ENCODE peak calls at places on chromosome 7, in eight cellular contexts. One of them, this sample, is unnamed.

GRCh38 chr7:55964261-55964801 is at the start of gene NIPSNAP2:
- DNase-seq in upper lobe of right lung: no peak
- DNase-seq in thoracic aorta: no peak
- DNase-seq in AG09309: no peak
- DNase-seq in endodermal cell: peak
- DNase-seq in testis: peak
- DNase-seq in PC-9: peak
- DNase-seq in fibroblast of lung: peak
- DNase-seq in this sample: peak

GRCh38 chr7:56009695-56010094 is 41.5 kb downstream of the PSPH start:
- DNase-seq in upper lobe of right lung: no peak
- DNase-seq in testis: peak
- DNase-seq in fibroblast of lung: peak
- DNase-seq in thoracic aorta: no peak
- DNase-seq in AG09309: no peak
- DNase-seq in PC-9: no peak
- DNase-seq in endodermal cell: no peak
- DNase-seq in this sample: no peak

GRCh38 chr7:112744818-112745217 is 45.4 kb downstream of the TMEM168 start:
- DNase-seq in upper lobe of right lung: no peak
- DNase-seq in thoracic aorta: no peak
- DNase-seq in AG09309: no peak
- DNase-seq in PC-9: no peak
- DNase-seq in testis: no peak
- DNase-seq in fibroblast of lung: no peak
- DNase-seq in endodermal cell: no peak
- DNase-seq in this sample: no peak

GRCh38 chr7:116918744-116919143 is 34.6 kb upstream of the ST7 start:
- DNase-seq in upper lobe of right lung: no peak
- DNase-seq in fibroblast of lung: no peak
- DNase-seq in AG09309: no peak
- DNase-seq in thoracic aorta: no peak
- DNase-seq in endodermal cell: no peak
- DNase-seq in testis: no peak
- DNase-seq in PC-9: no peak
- DNase-seq in this sample: no peak

GRCh38 chr7:42409296-42409695 is 172.3 kb upstream of the GLI3 start:
- DNase-seq in AG09309: no peak
- DNase-seq in PC-9: no peak
- DNase-seq in thoracic aorta: no peak
- DNase-seq in testis: no peak
- DNase-seq in upper lobe of right lung: no peak
- DNase-seq in fibroblast of lung: no peak
- DNase-seq in endodermal cell: no peak
- DNase-seq in this sample: no peak

GRCh38 chr7:7475601-7476000 is 60.1 kb downstream of the COL28A1 start:
- DNase-seq in thoracic aorta: no peak
- DNase-seq in upper lobe of right lung: no peak
- DNase-seq in fibroblast of lung: no peak
- DNase-seq in endodermal cell: no peak
- DNase-seq in PC-9: no peak
- DNase-seq in AG09309: no peak
- DNase-seq in testis: no peak
- DNase-seq in this sample: no peak

GRCh38 chr7:157926521-157927167 is 589.8 kb downstream of the DNAJB6 start:
- DNase-seq in endodermal cell: peak
- DNase-seq in thoracic aorta: no peak
- DNase-seq in fibroblast of lung: no peak
- DNase-seq in upper lobe of right lung: no peak
- DNase-seq in PC-9: no peak
- DNase-seq in AG09309: no peak
- DNase-seq in testis: no peak
- DNase-seq in this sample: no peak

GRCh38 chr7:7799138-7799537 is 80.7 kb upstream of the RPA3 start:
- DNase-seq in AG09309: no peak
- DNase-seq in thoracic aorta: no peak
- DNase-seq in fibroblast of lung: peak
- DNase-seq in PC-9: peak
- DNase-seq in testis: no peak
- DNase-seq in endodermal cell: no peak
- DNase-seq in upper lobe of right lung: no peak
- DNase-seq in this sample: peak

GRCh38 chr7:143385891-143386781 is 5.0 kb downstream of the ZYX start:
- DNase-seq in upper lobe of right lung: peak
- DNase-seq in fibroblast of lung: peak
- DNase-seq in endodermal cell: peak
- DNase-seq in AG09309: no peak
- DNase-seq in thoracic aorta: no peak
- DNase-seq in testis: peak
- DNase-seq in PC-9: no peak
- DNase-seq in this sample: peak

GRCh38 chr7:27897001-27897400 is 157.0 kb downstream of the TAX1BP1 start:
- DNase-seq in fibroblast of lung: peak
- DNase-seq in thoracic aorta: no peak
- DNase-seq in testis: no peak
- DNase-seq in endodermal cell: no peak
- DNase-seq in PC-9: peak
- DNase-seq in upper lobe of right lung: no peak
- DNase-seq in AG09309: no peak
- DNase-seq in this sample: no peak
- H3K4me3 ChIP-seq in fibroblast of lung: no peak
- H3K4me3 ChIP-seq in thoracic aorta: no peak
- H3K4me3 ChIP-seq in testis: no peak
- H3K4me3 ChIP-seq in endodermal cell: no peak
- H3K4me3 ChIP-seq in PC-9: no peak
- H3K4me3 ChIP-seq in upper lobe of right lung: no peak
- H3K4me3 ChIP-seq in AG09309: no peak
- H3K4me3 ChIP-seq in this sample: no peak

GRCh38 chr7:148296994-148297644 is 293.4 kb upstream of the C7orf33 start:
- DNase-seq in fibroblast of lung: no peak
- DNase-seq in endodermal cell: no peak
- DNase-seq in upper lobe of right lung: no peak
- DNase-seq in PC-9: no peak
- DNase-seq in AG09309: no peak
- DNase-seq in thoracic aorta: no peak
- DNase-seq in testis: no peak
- DNase-seq in this sample: no peak
- TF ChIP-seq CTCF in fibroblast of lung: no peak
- TF ChIP-seq CTCF in endodermal cell: peak
- TF ChIP-seq CTCF in upper lobe of right lung: no peak
- TF ChIP-seq CTCF in PC-9: peak
- TF ChIP-seq CTCF in AG09309: no peak
- TF ChIP-seq CTCF in thoracic aorta: no peak
- TF ChIP-seq CTCF in testis: no peak
- TF ChIP-seq CTCF in this sample: no peak

DNA sequence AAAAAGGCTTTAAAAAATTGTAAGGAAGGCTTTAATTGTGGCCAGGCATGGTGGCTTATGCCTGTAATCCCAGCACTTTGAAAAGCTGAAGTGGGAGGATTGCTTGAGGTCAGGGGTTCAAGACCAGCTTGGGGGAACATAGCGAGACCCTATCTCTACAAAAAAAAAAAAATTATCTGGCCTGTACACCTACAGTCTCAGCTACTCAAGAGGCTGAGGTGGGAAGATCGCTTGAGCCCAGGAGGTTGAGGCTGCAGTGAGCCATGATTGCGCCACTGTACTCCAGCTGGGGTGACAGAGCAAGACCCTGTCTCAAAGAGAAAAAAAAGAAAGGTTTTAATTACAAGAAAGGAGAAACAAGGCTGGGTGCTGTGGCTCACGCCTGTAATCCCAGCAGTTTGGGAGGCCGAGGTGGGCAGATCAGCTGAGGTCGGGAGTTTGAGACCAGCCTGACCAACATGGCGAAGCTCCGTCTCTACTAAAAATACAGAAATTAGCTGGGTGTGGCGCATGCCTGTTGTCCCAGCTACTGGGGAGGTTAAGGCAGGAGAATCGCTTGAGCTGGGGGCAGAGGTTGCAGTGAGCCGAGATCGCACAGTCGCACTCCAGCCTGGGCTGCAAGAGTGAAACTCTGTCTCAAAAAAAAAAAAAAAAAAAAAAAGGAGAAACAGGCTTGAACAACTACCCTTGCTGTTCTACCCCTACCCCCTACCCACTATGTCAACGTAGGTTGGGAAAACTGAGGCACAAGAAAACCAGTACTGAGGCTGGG is 83.7 kb downstream of the CARD11 start:
- DNase-seq in endodermal cell: peak
- DNase-seq in PC-9: no peak
- DNase-seq in fibroblast of lung: no peak
- DNase-seq in testis: no peak
- DNase-seq in upper lobe of right lung: peak
- DNase-seq in thoracic aorta: no peak
- DNase-seq in AG09309: no peak
- DNase-seq in this sample: no peak
- H3K4me3 ChIP-seq in endodermal cell: no peak
- H3K4me3 ChIP-seq in PC-9: no peak
- H3K4me3 ChIP-seq in fibroblast of lung: no peak
- H3K4me3 ChIP-seq in testis: no peak
- H3K4me3 ChIP-seq in upper lobe of right lung: no peak
- H3K4me3 ChIP-seq in thoracic aorta: no peak
- H3K4me3 ChIP-seq in AG09309: no peak
- H3K4me3 ChIP-seq in this sample: no peak

GRCh38 chr7:23074443-23075244 is 30.9 kb upstream of the KLHL7 start:
- DNase-seq in PC-9: peak
- DNase-seq in AG09309: no peak
- DNase-seq in testis: no peak
- DNase-seq in endodermal cell: no peak
- DNase-seq in upper lobe of right lung: no peak
- DNase-seq in thoracic aorta: no peak
- DNase-seq in fibroblast of lung: peak
- DNase-seq in this sample: no peak

GRCh38 chr7:23072916-23073315 is 32.7 kb upstream of the KLHL7 start:
- DNase-seq in upper lobe of right lung: no peak
- DNase-seq in endodermal cell: peak
- DNase-seq in testis: no peak
- DNase-seq in AG09309: no peak
- DNase-seq in PC-9: no peak
- DNase-seq in thoracic aorta: no peak
- DNase-seq in fibroblast of lung: no peak
- DNase-seq in this sample: no peak

GRCh38 chr7:23075571-23075970 is 30.0 kb upstream of the KLHL7 start:
- DNase-seq in testis: no peak
- DNase-seq in upper lobe of right lung: no peak
- DNase-seq in thoracic aorta: no peak
- DNase-seq in PC-9: no peak
- DNase-seq in fibroblast of lung: no peak
- DNase-seq in AG09309: no peak
- DNase-seq in endodermal cell: no peak
- DNase-seq in this sample: no peak

GRCh38 chr7:23076774-23077173 is 28.8 kb upstream of the KLHL7 start:
- DNase-seq in fibroblast of lung: peak
- DNase-seq in upper lobe of right lung: no peak
- DNase-seq in endodermal cell: no peak
- DNase-seq in AG09309: no peak
- DNase-seq in testis: no peak
- DNase-seq in thoracic aorta: no peak
- DNase-seq in PC-9: peak
- DNase-seq in this sample: no peak

GRCh38 chr7:23072043-23072442 is 33.5 kb upstream of the KLHL7 start:
- DNase-seq in AG09309: no peak
- DNase-seq in upper lobe of right lung: no peak
- DNase-seq in fibroblast of lung: peak
- DNase-seq in thoracic aorta: no peak
- DNase-seq in PC-9: no peak
- DNase-seq in testis: no peak
- DNase-seq in endodermal cell: no peak
- DNase-seq in this sample: no peak
- TF ChIP-seq CTCF in AG09309: peak
- TF ChIP-seq CTCF in upper lobe of right lung: peak
- TF ChIP-seq CTCF in fibroblast of lung: peak
- TF ChIP-seq CTCF in thoracic aorta: no peak
- TF ChIP-seq CTCF in PC-9: no peak
- TF ChIP-seq CTCF in testis: no peak
- TF ChIP-seq CTCF in endodermal cell: peak
- TF ChIP-seq CTCF in this sample: peak

DNA sequence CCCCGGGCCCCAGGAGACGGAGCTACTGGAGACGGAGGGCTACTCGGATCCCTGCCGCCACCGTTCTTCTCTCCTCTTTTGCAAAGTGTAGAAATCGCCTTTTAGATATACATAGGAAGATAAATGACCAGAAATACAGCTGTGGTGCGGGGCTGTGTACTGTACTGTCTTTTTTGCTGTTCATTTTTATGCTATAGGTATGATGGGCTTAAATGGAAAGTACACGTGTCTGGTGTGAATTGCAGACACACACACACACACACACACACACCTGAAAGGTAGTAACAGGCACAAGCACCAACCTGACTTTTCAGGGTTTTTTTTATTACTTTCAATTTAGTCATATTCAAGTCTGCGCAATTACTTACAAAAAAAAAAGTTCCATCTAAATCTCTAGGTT is 834 bp downstream of the PTPRZ1 start:
- DNase-seq in endodermal cell: no peak
- DNase-seq in AG09309: no peak
- DNase-seq in fibroblast of lung: no peak
- DNase-seq in thoracic aorta: no peak
- DNase-seq in testis: no peak
- DNase-seq in upper lobe of right lung: no peak
- DNase-seq in PC-9: no peak
- DNase-seq in this sample: no peak
- H3K4me3 ChIP-seq in endodermal cell: peak
- H3K4me3 ChIP-seq in AG09309: peak
- H3K4me3 ChIP-seq in fibroblast of lung: peak
- H3K4me3 ChIP-seq in thoracic aorta: peak
- H3K4me3 ChIP-seq in testis: peak
- H3K4me3 ChIP-seq in upper lobe of right lung: peak
- H3K4me3 ChIP-seq in PC-9: peak
- H3K4me3 ChIP-seq in this sample: peak

GRCh38 chr7:44858161-44858560 is 10.3 kb upstream of the H2AZ2 start:
- DNase-seq in fibroblast of lung: no peak
- DNase-seq in endodermal cell: no peak
- DNase-seq in upper lobe of right lung: no peak
- DNase-seq in thoracic aorta: no peak
- DNase-seq in AG09309: no peak
- DNase-seq in PC-9: no peak
- DNase-seq in testis: no peak
- DNase-seq in this sample: no peak
- TF ChIP-seq CTCF in fibroblast of lung: no peak
- TF ChIP-seq CTCF in endodermal cell: peak
- TF ChIP-seq CTCF in upper lobe of right lung: no peak
- TF ChIP-seq CTCF in thoracic aorta: peak
- TF ChIP-seq CTCF in AG09309: no peak
- TF ChIP-seq CTCF in PC-9: peak
- TF ChIP-seq CTCF in testis: no peak
- TF ChIP-seq CTCF in this sample: no peak

This sample was measured in brain microvascular endothelial cell.